ENCODE peak calls at places on chromosomes 4 and X, in five cellular contexts. One of them, this sample, is unnamed.

GRCh38 chrX:85109235-85109634 is 105.6 kb downstream of the APOOL start:
- DNase-seq in fibroblast of lung: no peak
- DNase-seq in lower lobe of right lung: no peak
- DNase-seq in GM23338: peak; percentile 62
- DNase-seq in SK-N-SH: peak; percentile 48
- DNase-seq in this sample: no peak

GRCh38 chrX:68045008-68045577 is 388.2 kb downstream of the OPHN1 start:
- DNase-seq in fibroblast of lung: no peak
- DNase-seq in lower lobe of right lung: no peak
- DNase-seq in GM23338: no peak
- DNase-seq in SK-N-SH: no peak
- DNase-seq in this sample: no peak

GRCh38 chrX:13652256-13653021 is 502 bp upstream of the TCEANC start:
- DNase-seq in fibroblast of lung: peak; percentile 97
- DNase-seq in lower lobe of right lung: no peak
- DNase-seq in GM23338: no peak
- DNase-seq in SK-N-SH: peak; percentile 13
- DNase-seq in this sample: no peak

GRCh38 chrX:6021316-6022091 is 207.2 kb downstream of the NLGN4X start:
- DNase-seq in fibroblast of lung: no peak
- DNase-seq in lower lobe of right lung: no peak
- DNase-seq in GM23338: peak; percentile 69
- DNase-seq in SK-N-SH: peak; percentile 29
- DNase-seq in this sample: no peak

GRCh38 chr4:22515888-22516541 is at the start of gene ADGRA3:
- DNase-seq in fibroblast of lung: peak; percentile 57
- DNase-seq in lower lobe of right lung: peak; percentile 78
- DNase-seq in GM23338: peak; percentile 78
- DNase-seq in SK-N-SH: peak; percentile 94
- DNase-seq in this sample: peak; percentile 90

GRCh38 chrX:68648960-68649359 is 1.5 kb downstream of the STARD8 start:
- DNase-seq in fibroblast of lung: no peak
- DNase-seq in lower lobe of right lung: no peak
- DNase-seq in GM23338: peak; percentile 77
- DNase-seq in SK-N-SH: no peak
- DNase-seq in this sample: no peak

GRCh38 chrX:150161092-150161672 is 201.9 kb upstream of the MAMLD1 start:
- DNase-seq in fibroblast of lung: no peak
- DNase-seq in lower lobe of right lung: no peak
- DNase-seq in GM23338: no peak
- DNase-seq in SK-N-SH: no peak
- DNase-seq in this sample: no peak

GRCh38 chr4:114597410-114598115 is 1.0 kb upstream of the UGT8 start:
- DNase-seq in fibroblast of lung: no peak
- DNase-seq in lower lobe of right lung: no peak
- DNase-seq in GM23338: peak; percentile 25
- DNase-seq in SK-N-SH: no peak
- DNase-seq in this sample: no peak

DNA sequence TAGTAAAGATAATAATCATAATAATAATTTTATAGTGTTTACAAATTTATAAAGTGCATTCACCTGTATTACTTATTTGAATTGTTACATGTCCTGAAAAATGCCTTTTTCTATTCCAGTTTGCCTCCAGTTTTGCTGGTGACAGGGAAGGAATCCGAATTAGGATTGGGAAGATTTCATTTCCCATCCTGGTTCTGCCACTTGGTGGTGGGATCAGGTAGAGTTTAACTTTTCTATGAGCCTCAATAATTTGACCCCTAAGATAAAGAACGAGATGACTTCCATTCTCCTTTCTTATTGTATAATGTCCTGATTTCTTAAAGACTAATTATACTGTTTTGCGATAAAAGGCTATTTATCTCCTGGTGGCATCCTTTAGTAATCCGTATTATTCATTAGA is 1090.9 kb downstream of the RAPGEF2 start:
- DNase-seq in fibroblast of lung: no peak
- DNase-seq in lower lobe of right lung: no peak
- DNase-seq in GM23338: peak; percentile 10
- DNase-seq in SK-N-SH: no peak
- DNase-seq in this sample: no peak
- H3K4me1 ChIP-seq in fibroblast of lung: no peaks in the 10 kb centered on the region
- H3K4me1 ChIP-seq in lower lobe of right lung: no peaks in the 10 kb centered on the region
- H3K4me1 ChIP-seq in GM23338: no peaks in the 10 kb centered on the region
- H3K4me1 ChIP-seq in SK-N-SH: no peaks in the 10 kb centered on the region
- H3K4me1 ChIP-seq in this sample: no peaks in the 10 kb centered on the region

GRCh38 chr4:148007789-148008188 is 275.9 kb downstream of the ARHGAP10 start:
- DNase-seq in fibroblast of lung: no peak
- DNase-seq in lower lobe of right lung: no peak
- DNase-seq in GM23338: no peak
- DNase-seq in SK-N-SH: no peak
- DNase-seq in this sample: no peak
- H3K27ac ChIP-seq in fibroblast of lung: peak overlapping the region; percentile 43
- H3K27ac ChIP-seq in lower lobe of right lung: no peak overlapping the region
- H3K27ac ChIP-seq in GM23338: no peak overlapping the region
- H3K27ac ChIP-seq in SK-N-SH: peak overlapping the region; percentile 64
- H3K27ac ChIP-seq in this sample: no peak overlapping the region

DNA sequence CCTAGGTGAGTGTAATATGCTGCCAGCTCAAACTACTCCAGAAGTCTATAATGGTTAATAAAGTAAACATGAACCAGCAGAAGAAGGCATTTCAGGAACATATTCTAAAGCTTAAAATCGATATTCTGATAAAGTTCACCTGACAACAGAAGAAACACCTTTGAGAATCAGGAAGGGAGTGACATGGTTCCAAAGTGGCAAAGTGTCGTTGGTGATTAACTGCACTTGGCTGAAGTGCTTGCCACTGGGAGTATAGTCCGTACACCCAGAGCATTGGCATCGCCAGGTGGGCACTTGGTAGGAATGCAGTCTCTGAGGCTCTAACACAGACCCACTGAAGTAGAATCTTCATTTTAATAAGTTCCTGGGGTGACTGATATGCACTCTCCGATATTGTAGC is 76.0 kb upstream of the H2AZ1 start:
- DNase-seq in fibroblast of lung: no peak
- DNase-seq in lower lobe of right lung: no peak
- DNase-seq in GM23338: no peak
- DNase-seq in SK-N-SH: no peak
- DNase-seq in this sample: no peak
- H3K36me3 ChIP-seq in fibroblast of lung: no peaks in the 10 kb centered on the region
- H3K36me3 ChIP-seq in lower lobe of right lung: no peaks in the 10 kb centered on the region
- H3K36me3 ChIP-seq in GM23338: no peaks in the 10 kb centered on the region
- H3K36me3 ChIP-seq in SK-N-SH: no peaks in the 10 kb centered on the region
- H3K36me3 ChIP-seq in this sample: no peaks in the 10 kb centered on the region

GRCh38 chrX:19869195-19869594 is 18.2 kb downstream of the SH3KBP1 start:
- DNase-seq in fibroblast of lung: no peak
- DNase-seq in lower lobe of right lung: no peak
- DNase-seq in GM23338: no peak
- DNase-seq in SK-N-SH: no peak
- DNase-seq in this sample: no peak
- H3K4me1 ChIP-seq in fibroblast of lung: no peaks in the 10 kb centered on the region
- H3K4me1 ChIP-seq in lower lobe of right lung: peaks cover 27% of the 10 kb centered on the region
- H3K4me1 ChIP-seq in GM23338: peaks cover 24% of the 10 kb centered on the region
- H3K4me1 ChIP-seq in SK-N-SH: peaks cover 6% of the 10 kb centered on the region
- H3K4me1 ChIP-seq in this sample: peaks cover 18% of the 10 kb centered on the region

This sample was measured in upper lobe of right lung.